ENCODE peak calls at places on chromosomes 1 and 21, in eight cellular contexts. E is activated naive CD8-positive, alpha-beta T cell treated with anti-CD3 and anti-CD28 coated beads, Interleukin-2, amount 10 ng/mL, durations not matched to agents 7 days and 5 days; D is NCI-H1092 treated with DMSO at 0.1 percent for 48 hours; S is A549; M is amniotic stem cell; L is T-helper 1 cell; Y is activated CD4-positive, alpha-beta T cell treated with anti-CD3 and anti-CD28 coated beads, Interleukin-2, amount 50 U/mL, for 1 hour; X is AG04450. I is an unnamed sample.

GRCh38 chr1:119914071-119914470 is 17.8 kb upstream of the ADAM30 start:
- DNase-seq in E (no peak), D (no peak), S (no peak), M (no peak), L (no peak), Y (no peak), X (no peak), I (no peak)

GRCh38 chr1:111848852-111849545 is 93.3 kb downstream of the DDX20 start:
- DNase-seq in E (no peak), D (no peak), S (no peak), M (no peak), L (no peak), Y (no peak), X (no peak), I (no peak)

GRCh38 chr1:109395602-109396512 is 1.9 kb downstream of the SORT1 start:
- DNase-seq in E (no peak), D (no peak), S (no peak), M (no peak), L (no peak), Y (no peak), X (peak; percentile 23), I (peak; percentile 32)

GRCh38 chr1:153357076-153357852 is 390 bp upstream of the S100A9 start:
- DNase-seq in E (no peak), D (no peak), S (no peak), M (no peak), L (no peak), Y (no peak), X (no peak), I (peak; percentile 32)

GRCh38 chr1:17569200-17570139 is 30.0 kb downstream of the ARHGEF10L start:
- DNase-seq in E (no peak), D (no peak), S (no peak), M (peak; percentile 22), L (no peak), Y (no peak), X (no peak), I (peak; percentile 94)

GRCh38 chr21:32523463-32523862 is 61.9 kb downstream of the TCP10L start:
- DNase-seq in E (no peak), D (no peak), S (no peak), M (no peak), L (no peak), Y (no peak), X (no peak), I (no peak)

GRCh38 chr1:39282537-39283216 is 78.2 kb downstream of the MACF1 start:
- DNase-seq in E (no peak), D (no peak), S (no peak), M (no peak), L (no peak), Y (no peak), X (no peak), I (no peak)

GRCh38 chr1:6358144-6358624 is 35.4 kb downstream of the ACOT7 start:
- DNase-seq in E (peak; percentile 52), D (no peak), S (no peak), M (no peak), L (no peak), Y (no peak), X (no peak), I (no peak)

GRCh38 chr1:53286950-53287349 is 40.9 kb downstream of the LRP8 start:
- DNase-seq in E (no peak), D (peak; percentile 52), S (no peak), M (no peak), L (no peak), Y (no peak), X (no peak), I (no peak)